ENCODE peak calls at places on chromosomes 5 and 9, in eight cellular contexts. D is fibroblast of pulmonary artery; Y is ELF-1; Q is COR-L47; R is foreskin melanocyte; X is naive thymus-derived CD4-positive, alpha-beta T cell; B is HS-5; H is AG04449. A is an unnamed sample.

GRCh38 chr5:122674412-122674811 is 100.5 kb upstream of the SNX2 start:
- DNase-seq in D (peak; percentile 24), Q (no peak), R (no peak), B (no peak), Y (no peak), H (no peak), X (no peak), A (no peak)

GRCh38 chr9:136219276-136219675 is 14.3 kb upstream of the LHX3 start:
- DNase-seq in Q (no peak), D (no peak), R (no peak), H (peak; percentile 31), X (no peak), B (no peak), Y (no peak), A (no peak)

GRCh38 chr9:4923580-4924544 is 61.2 kb upstream of the JAK2 start:
- DNase-seq in Q (peak; percentile 6), R (peak; percentile 10), Y (peak; percentile 11), D (peak; percentile 55), B (no peak), X (peak; percentile 30), H (no peak), A (no peak)

GRCh38 chr9:128372188-128372641 is 1.0 kb downstream of the URM1 start:
- DNase-seq in H (no peak), Q (no peak), B (no peak), X (no peak), D (no peak), Y (no peak), R (peak; percentile 97), A (no peak)

GRCh38 chr5:74725331-74725730 is 40.3 kb downstream of the HEXB start:
- DNase-seq in Q (no peak), Y (no peak), B (no peak), X (no peak), R (no peak), H (no peak), D (no peak), A (no peak)

GRCh38 chr9:137320555-137321384 is 18.7 kb upstream of the NRARP start:
- DNase-seq in H (no peak), R (no peak), Q (peak; percentile 21), X (no peak), D (no peak), Y (peak; percentile 70), B (no peak), A (no peak)

GRCh38 chr9:8436791-8437190 is 637.2 kb upstream of the DMAC1 start:
- DNase-seq in H (no peak), D (no peak), B (no peak), R (no peak), Q (no peak), X (no peak), Y (no peak), A (no peak)

GRCh38 chr5:175464414-175465233 is 13.7 kb upstream of the SFXN1 start:
- DNase-seq in D (peak; percentile 48), Q (peak; percentile 75), Y (peak; percentile 73), B (no peak), X (peak; percentile 60), H (no peak), R (no peak), A (peak; percentile 79)

GRCh38 chr9:95461448-95462381 is 55.1 kb downstream of the PTCH1 start:
- DNase-seq in B (no peak), R (no peak), D (no peak), Y (no peak), H (no peak), X (no peak), Q (no peak), A (no peak)

GRCh38 chr9:76373777-76374474 is 20.3 kb downstream of the RFK start:
- DNase-seq in Y (no peak), B (no peak), X (no peak), D (no peak), H (no peak), R (no peak), Q (no peak), A (no peak)

GRCh38 chr5:34053133-34053532 is 10.1 kb upstream of the C1QTNF3 start:
- DNase-seq in Q (no peak), H (peak; percentile 74), Y (no peak), X (no peak), B (peak; percentile 58), D (peak; percentile 51), R (peak; percentile 78), A (no peak)

GRCh38 chr9:14895806-14896205 is 14.4 kb downstream of the FREM1 start:
- DNase-seq in R (no peak), D (no peak), B (peak; percentile 44), X (no peak), Q (no peak), Y (no peak), H (peak; percentile 12), A (no peak)

GRCh38 chr9:87722393-87722792 is 3.5 kb upstream of the CTSL start:
- DNase-seq in Y (no peak), D (no peak), Q (no peak), H (no peak), R (no peak), B (no peak), X (no peak), A (no peak)

GRCh38 chr5:27963050-27963783 is 924.8 kb upstream of the CDH9 start:
- DNase-seq in H (no peak), Q (no peak), R (no peak), Y (no peak), D (no peak), B (no peak), X (no peak), A (no peak)

GRCh38 chr5:89036166-89036565 is 153.2 kb upstream of the MEF2C start:
- DNase-seq in Q (no peak), D (no peak), B (no peak), R (no peak), X (no peak), H (no peak), Y (no peak), A (no peak)

GRCh38 chr5:82512025-82512424 is 233.9 kb upstream of the RPS23 start:
- DNase-seq in R (no peak), H (no peak), Q (no peak), Y (no peak), D (peak; percentile 17), X (no peak), B (no peak), A (no peak)

GRCh38 chr5:155631116-155631515 is 617.6 kb downstream of the KIF4B start:
- DNase-seq in Y (no peak), H (no peak), B (no peak), D (no peak), Q (no peak), R (no peak), X (no peak), A (no peak)